ENCODE peak calls at places on chromosomes 16 and 17, in four cellular contexts. One of them, this sample, is unnamed.

GRCh38 chr16:18829221-18829620 is 27.9 kb upstream of the ARL6IP1 start:
- DNase-seq in HCT116: no peak
- DNase-seq in right lobe of liver: no peak
- DNase-seq in RWPE2: no peak
- DNase-seq in this sample: no peak

GRCh38 chr17:8736362-8736761 is 8.3 kb downstream of the CCDC42 start:
- DNase-seq in HCT116: no peak
- DNase-seq in right lobe of liver: no peak
- DNase-seq in RWPE2: no peak
- DNase-seq in this sample: no peak

GRCh38 chr16:76527244-76527643 is 250.0 kb downstream of the CNTNAP4 start:
- DNase-seq in HCT116: no peak
- DNase-seq in right lobe of liver: no peak
- DNase-seq in RWPE2: no peak
- DNase-seq in this sample: no peak

GRCh38 chr16:78770353-78771091 is 671.1 kb downstream of the WWOX start:
- DNase-seq in HCT116: no peak
- DNase-seq in right lobe of liver: peak; percentile 88
- DNase-seq in RWPE2: no peak
- DNase-seq in this sample: peak; percentile 54

GRCh38 chr17:40322417-40323315 is 13.7 kb downstream of the RARA start:
- DNase-seq in HCT116: peak; percentile 40
- DNase-seq in right lobe of liver: peak; percentile 77
- DNase-seq in RWPE2: peak; percentile 63
- DNase-seq in this sample: peak; percentile 67

GRCh38 chr17:57114085-57114673 is 29.1 kb downstream of the AKAP1 start:
- DNase-seq in HCT116: no peak
- DNase-seq in right lobe of liver: no peak
- DNase-seq in RWPE2: no peak
- DNase-seq in this sample: peak; percentile 45

GRCh38 chr17:77392376-77393273 is 251.9 kb downstream of the SEC14L1 start:
- DNase-seq in HCT116: no peak
- DNase-seq in right lobe of liver: peak; percentile 95
- DNase-seq in RWPE2: no peak
- DNase-seq in this sample: peak; percentile 89

GRCh38 chr17:55794681-55795080 is 43.8 kb downstream of the PCTP start:
- DNase-seq in HCT116: no peak
- DNase-seq in right lobe of liver: no peak
- DNase-seq in RWPE2: no peak
- DNase-seq in this sample: no peak

DNA sequence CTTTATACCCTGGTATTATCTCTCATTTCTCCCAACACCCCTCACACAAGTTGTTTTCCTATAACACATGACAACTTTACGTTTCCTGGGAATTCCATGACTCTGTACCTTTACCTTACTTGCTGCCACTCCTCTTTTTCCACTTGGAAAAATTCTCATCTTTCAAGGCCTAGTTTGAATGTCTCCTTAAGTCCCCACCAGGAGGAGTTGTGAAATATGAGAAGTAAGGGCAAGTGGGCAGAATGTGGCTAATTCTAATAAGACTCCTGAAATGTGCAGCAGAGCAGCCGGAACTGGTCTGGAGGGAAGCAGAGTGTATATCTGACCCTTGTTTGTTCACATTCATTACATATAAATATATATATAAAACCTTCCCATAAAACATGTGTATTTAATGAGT is 39.7 kb downstream of the BRCA1 start:
- DNase-seq in HCT116: peak; percentile 12
- DNase-seq in right lobe of liver: no peak
- DNase-seq in RWPE2: no peak
- DNase-seq in this sample: peak; percentile 46
- H3K36me3 ChIP-seq in HCT116: peaks cover 23% of the 10 kb centered on the region
- H3K36me3 ChIP-seq in right lobe of liver: no peaks in the 10 kb centered on the region
- H3K36me3 ChIP-seq in RWPE2: peaks cover 83% of the 10 kb centered on the region
- H3K36me3 ChIP-seq in this sample: no peaks in the 10 kb centered on the region

DNA sequence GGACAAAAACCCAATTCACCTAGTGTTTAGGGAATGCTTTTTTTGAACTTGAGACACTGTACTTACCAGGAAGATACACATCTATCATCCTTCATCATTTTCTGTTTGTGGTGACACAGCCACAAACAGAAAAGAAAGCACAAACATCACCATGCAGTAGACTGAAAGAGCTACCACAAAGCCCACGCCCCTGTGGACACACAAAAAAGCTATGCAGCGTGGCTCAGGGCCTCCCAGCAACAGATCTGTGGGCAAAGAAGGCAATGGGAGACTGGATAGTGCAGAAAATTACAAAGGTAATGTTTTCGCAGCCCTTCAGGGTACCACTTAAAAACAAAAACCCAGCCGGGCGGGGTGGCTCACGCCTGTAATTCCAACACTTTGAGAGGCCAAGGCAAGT is 9.6 kb downstream of the COTL1 start:
- DNase-seq in HCT116: no peak
- DNase-seq in right lobe of liver: no peak
- DNase-seq in RWPE2: no peak
- DNase-seq in this sample: no peak
- H3K36me3 ChIP-seq in HCT116: peaks cover 16% of the 10 kb centered on the region
- H3K36me3 ChIP-seq in right lobe of liver: no peaks in the 10 kb centered on the region
- H3K36me3 ChIP-seq in RWPE2: peaks cover 71% of the 10 kb centered on the region
- H3K36me3 ChIP-seq in this sample: no peaks in the 10 kb centered on the region

GRCh38 chr16:84482001-84482891 is 22.2 kb downstream of the MEAK7 start:
- DNase-seq in HCT116: no peak
- DNase-seq in right lobe of liver: no peak
- DNase-seq in RWPE2: peak; percentile 65
- DNase-seq in this sample: peak; percentile 7

GRCh38 chr16:84483882-84484565 is 20.4 kb downstream of the MEAK7 start:
- DNase-seq in HCT116: no peak
- DNase-seq in right lobe of liver: no peak
- DNase-seq in RWPE2: peak; percentile 59
- DNase-seq in this sample: peak; percentile 3

GRCh38 chr16:84479716-84480450 is 24.6 kb downstream of the MEAK7 start:
- DNase-seq in HCT116: no peak
- DNase-seq in right lobe of liver: no peak
- DNase-seq in RWPE2: no peak
- DNase-seq in this sample: no peak

GRCh38 chr16:84482951-84483881 is 21.2 kb downstream of the MEAK7 start:
- DNase-seq in HCT116: no peak
- DNase-seq in right lobe of liver: no peak
- DNase-seq in RWPE2: peak; percentile 55
- DNase-seq in this sample: no peak

GRCh38 chr16:84481051-84481735 is 23.3 kb downstream of the MEAK7 start:
- DNase-seq in HCT116: no peak
- DNase-seq in right lobe of liver: no peak
- DNase-seq in RWPE2: no peak
- DNase-seq in this sample: peak; percentile 4
- H3K36me3 ChIP-seq in HCT116: peaks cover 35% of the 10 kb centered on the region
- H3K36me3 ChIP-seq in right lobe of liver: no peaks in the 10 kb centered on the region
- H3K36me3 ChIP-seq in RWPE2: peaks cover 88% of the 10 kb centered on the region
- H3K36me3 ChIP-seq in this sample: no peaks in the 10 kb centered on the region

GRCh38 chr16:10447289-10447688 is 61.4 kb downstream of the ATF7IP2 start:
- DNase-seq in HCT116: no peak
- DNase-seq in right lobe of liver: no peak
- DNase-seq in RWPE2: no peak
- DNase-seq in this sample: no peak

GRCh38 chr16:10441726-10442125 is 55.9 kb downstream of the ATF7IP2 start:
- DNase-seq in HCT116: no peak
- DNase-seq in right lobe of liver: no peak
- DNase-seq in RWPE2: no peak
- DNase-seq in this sample: no peak
- H3K36me3 ChIP-seq in HCT116: peaks cover 6% of the 10 kb centered on the region
- H3K36me3 ChIP-seq in right lobe of liver: peaks cover 28% of the 10 kb centered on the region
- H3K36me3 ChIP-seq in RWPE2: peaks cover 16% of the 10 kb centered on the region
- H3K36me3 ChIP-seq in this sample: no peaks in the 10 kb centered on the region

This sample was measured in hepatocyte.